ENCODE peak calls at places on chromosomes 11 and 22, in four cellular contexts. One of them, this sample, is unnamed.

GRCh38 chr22:46429327-46429853 is 93.9 kb downstream of the TRMU start:
- DNase-seq in psoas muscle: no peak
- DNase-seq in testis: no peak
- DNase-seq in tibial nerve: no peak
- DNase-seq in this sample: peak

GRCh38 chr11:8220261-8221024 is 43.2 kb downstream of the LMO1 start:
- DNase-seq in psoas muscle: no peak
- DNase-seq in testis: no peak
- DNase-seq in tibial nerve: no peak
- DNase-seq in this sample: no peak

GRCh38 chr22:45997077-45997774 is 20.3 kb upstream of the WNT7B start:
- DNase-seq in psoas muscle: peak
- DNase-seq in testis: peak
- DNase-seq in tibial nerve: peak
- DNase-seq in this sample: peak

GRCh38 chr11:102467853-102468580 is 15.5 kb upstream of the TMEM123 start:
- DNase-seq in psoas muscle: no peak
- DNase-seq in testis: no peak
- DNase-seq in tibial nerve: no peak
- DNase-seq in this sample: no peak

GRCh38 chr11:93727985-93728791 is 13.1 kb downstream of the TAF1D start:
- DNase-seq in psoas muscle: no peak
- DNase-seq in testis: no peak
- DNase-seq in tibial nerve: no peak
- DNase-seq in this sample: no peak

GRCh38 chr11:71116435-71117040 is 135.8 kb downstream of the SHANK2 start:
- DNase-seq in psoas muscle: no peak
- DNase-seq in testis: no peak
- DNase-seq in tibial nerve: no peak
- DNase-seq in this sample: no peak

GRCh38 chr22:35467788-35468187 is 67.8 kb downstream of the MCM5 start:
- DNase-seq in psoas muscle: peak
- DNase-seq in testis: peak
- DNase-seq in tibial nerve: peak
- DNase-seq in this sample: peak

GRCh38 chr22:36862251-36863242 is 1.7 kb downstream of the NCF4 start:
- DNase-seq in psoas muscle: peak
- DNase-seq in testis: no peak
- DNase-seq in tibial nerve: no peak
- DNase-seq in this sample: peak

GRCh38 chr11:109527496-109527895 is 105.5 kb downstream of the C11orf87 start:
- DNase-seq in psoas muscle: no peak
- DNase-seq in testis: no peak
- DNase-seq in tibial nerve: no peak
- DNase-seq in this sample: no peak

GRCh38 chr11:702731-703461 is 3.1 kb upstream of the EPS8L2 start:
- DNase-seq in psoas muscle: peak
- DNase-seq in testis: no peak
- DNase-seq in tibial nerve: no peak
- DNase-seq in this sample: peak

GRCh38 chr11:34427171-34427805 is 11.4 kb upstream of the CAT start:
- DNase-seq in psoas muscle: no peak
- DNase-seq in testis: no peak
- DNase-seq in tibial nerve: no peak
- DNase-seq in this sample: no peak

GRCh38 chr11:12017865-12018453 is 9.5 kb upstream of the DKK3 start:
- DNase-seq in psoas muscle: no peak
- DNase-seq in testis: peak
- DNase-seq in tibial nerve: no peak
- DNase-seq in this sample: no peak

GRCh38 chr22:47366026-47366767 is 603.7 kb downstream of the TBC1D22A start:
- DNase-seq in psoas muscle: no peak
- DNase-seq in testis: peak
- DNase-seq in tibial nerve: no peak
- DNase-seq in this sample: peak

GRCh38 chr22:37419916-37420655 is 7.2 kb downstream of the ELFN2 start:
- DNase-seq in psoas muscle: no peak
- DNase-seq in testis: no peak
- DNase-seq in tibial nerve: no peak
- DNase-seq in this sample: no peak

GRCh38 chr11:12761029-12761428 is 86.8 kb downstream of the TEAD1 start:
- DNase-seq in psoas muscle: no peak
- DNase-seq in testis: no peak
- DNase-seq in tibial nerve: no peak
- DNase-seq in this sample: no peak

GRCh38 chr11:94130589-94131362 is 2.1 kb downstream of the PANX1 start:
- DNase-seq in psoas muscle: no peak
- DNase-seq in testis: no peak
- DNase-seq in tibial nerve: no peak
- DNase-seq in this sample: no peak

GRCh38 chr11:44763111-44763820 is 36.5 kb downstream of the TSPAN18 start:
- DNase-seq in psoas muscle: no peak
- DNase-seq in testis: no peak
- DNase-seq in tibial nerve: no peak
- DNase-seq in this sample: no peak

GRCh38 chr11:134853972-134854371 is 441.9 kb upstream of the B3GAT1 start:
- DNase-seq in psoas muscle: no peak
- DNase-seq in testis: no peak
- DNase-seq in tibial nerve: no peak
- DNase-seq in this sample: no peak

GRCh38 chr11:101866619-101867491 is 48.0 kb upstream of the CEP126 start:
- DNase-seq in psoas muscle: no peak
- DNase-seq in testis: no peak
- DNase-seq in tibial nerve: no peak
- DNase-seq in this sample: no peak

GRCh38 chr11:118263109-118263508 is 988 bp downstream of the MPZL2 start:
- DNase-seq in psoas muscle: no peak
- DNase-seq in testis: no peak
- DNase-seq in tibial nerve: no peak
- DNase-seq in this sample: no peak

GRCh38 chr11:116533186-116533825 is 239.5 kb downstream of the BUD13 start:
- DNase-seq in psoas muscle: no peak
- DNase-seq in testis: no peak
- DNase-seq in tibial nerve: no peak
- DNase-seq in this sample: peak

GRCh38 chr11:6030658-6031057 is at the start of gene OR56A1:
- DNase-seq in psoas muscle: no peak
- DNase-seq in testis: no peak
- DNase-seq in tibial nerve: no peak
- DNase-seq in this sample: no peak

GRCh38 chr22:48936391-48936790 is 891.3 kb downstream of the BRD1 start:
- DNase-seq in psoas muscle: no peak
- DNase-seq in testis: no peak
- DNase-seq in tibial nerve: no peak
- DNase-seq in this sample: peak

GRCh38 chr11:45089845-45090499 is 56.5 kb upstream of the PRDM11 start:
- DNase-seq in psoas muscle: no peak
- DNase-seq in testis: no peak
- DNase-seq in tibial nerve: no peak
- DNase-seq in this sample: no peak

GRCh38 chr11:3228445-3228829 is 3.8 kb downstream of the MRGPRE start:
- DNase-seq in psoas muscle: no peak
- DNase-seq in testis: no peak
- DNase-seq in tibial nerve: no peak
- DNase-seq in this sample: no peak

GRCh38 chr11:120819003-120819402 is 204.9 kb upstream of the TBCEL start:
- DNase-seq in psoas muscle: no peak
- DNase-seq in testis: no peak
- DNase-seq in tibial nerve: no peak
- DNase-seq in this sample: no peak

GRCh38 chr11:79100093-79100704 is 340.6 kb downstream of the TENM4 start:
- DNase-seq in psoas muscle: no peak
- DNase-seq in testis: peak
- DNase-seq in tibial nerve: no peak
- DNase-seq in this sample: peak

GRCh38 chr11:4464216-4465159 is 15.4 kb downstream of the OR52K2 start:
- DNase-seq in psoas muscle: no peak
- DNase-seq in testis: no peak
- DNase-seq in tibial nerve: no peak
- DNase-seq in this sample: no peak

GRCh38 chr11:118748056-118748455 is 42.9 kb downstream of the DDX6 start:
- DNase-seq in psoas muscle: no peak
- DNase-seq in testis: no peak
- DNase-seq in tibial nerve: no peak
- DNase-seq in this sample: no peak

DNA sequence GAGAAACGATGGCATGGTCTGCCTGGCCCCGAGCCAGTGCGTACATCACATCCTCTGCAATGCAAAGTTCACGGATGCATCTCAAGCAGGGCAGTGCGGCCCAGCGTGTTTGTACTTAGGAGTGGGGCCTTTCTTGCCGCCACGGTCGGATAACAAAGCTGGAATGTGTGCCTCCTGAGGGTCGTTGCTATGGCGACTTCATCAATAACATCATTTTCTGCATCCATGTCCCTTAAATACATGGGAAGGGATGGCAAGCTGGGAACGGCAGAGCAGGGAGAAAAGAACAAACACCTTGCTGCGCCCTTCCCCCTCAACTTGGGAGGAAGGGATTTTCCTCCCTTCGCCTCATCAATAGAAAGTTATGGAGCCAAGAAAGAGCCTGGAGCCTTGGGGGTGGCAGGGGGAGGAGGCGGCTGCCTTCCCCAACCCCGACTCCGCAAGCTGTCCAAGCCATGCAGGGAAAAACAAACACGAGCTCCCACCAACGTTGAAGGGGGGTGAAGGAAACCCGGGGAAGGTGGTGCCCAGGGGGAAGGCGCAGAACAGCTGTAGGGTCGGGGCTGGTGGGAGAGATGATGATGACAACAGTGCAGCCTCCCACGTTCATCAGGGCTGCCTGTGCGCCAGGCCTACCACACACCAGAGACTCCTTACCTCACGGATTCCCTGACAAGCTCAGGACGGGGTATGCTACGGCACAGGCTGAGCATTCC is 73.7 kb downstream of the SCUBE1 start:
- DNase-seq in psoas muscle: no peak
- DNase-seq in testis: no peak
- DNase-seq in tibial nerve: no peak
- DNase-seq in this sample: no peak
- H3K27ac ChIP-seq in psoas muscle: no peak
- H3K27ac ChIP-seq in testis: no peak
- H3K27ac ChIP-seq in tibial nerve: no peak
- H3K27ac ChIP-seq in this sample: no peak

GRCh38 chr11:124751391-124751740 is 689 bp downstream of the VSIG2 start:
- DNase-seq in psoas muscle: no peak
- DNase-seq in testis: no peak
- DNase-seq in tibial nerve: no peak
- DNase-seq in this sample: no peak
- H3K4me3 ChIP-seq in psoas muscle: no peak
- H3K4me3 ChIP-seq in testis: peak
- H3K4me3 ChIP-seq in tibial nerve: no peak
- H3K4me3 ChIP-seq in this sample: peak

DNA sequence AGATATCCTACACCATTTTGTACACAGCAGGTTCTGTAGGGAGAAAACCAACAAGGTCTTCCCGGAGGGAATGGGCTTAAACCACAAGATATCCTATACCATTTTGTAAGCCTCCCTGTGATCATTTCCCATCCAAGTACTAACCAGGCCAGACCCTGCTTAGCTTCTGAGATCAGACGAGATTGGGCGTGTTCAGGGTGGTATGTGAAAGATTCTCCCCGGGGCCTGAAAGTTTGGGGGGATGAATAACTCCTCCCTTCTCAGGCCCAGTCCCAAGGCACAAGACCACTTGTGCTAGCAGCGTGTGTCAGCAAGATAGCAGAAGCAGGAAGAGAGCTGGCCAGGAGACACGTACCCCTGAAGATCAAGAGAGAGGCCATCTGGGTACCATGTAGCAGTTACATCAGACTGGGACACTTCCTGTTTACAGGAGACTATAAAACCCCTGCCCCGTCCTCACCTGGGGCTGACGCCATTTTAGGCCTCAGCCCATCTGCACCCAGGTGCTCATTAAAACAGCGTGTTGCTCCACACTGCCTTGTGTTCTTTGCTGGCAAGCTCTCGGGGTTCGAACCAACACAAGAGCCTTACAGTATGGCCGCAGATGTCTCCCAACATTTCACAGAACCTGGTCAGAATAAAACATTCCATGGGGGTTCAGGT is 17.3 kb downstream of the MIF start:
- DNase-seq in psoas muscle: no peak
- DNase-seq in testis: no peak
- DNase-seq in tibial nerve: no peak
- DNase-seq in this sample: no peak
- TF ChIP-seq CTCF in psoas muscle: no peak
- TF ChIP-seq CTCF in testis: no peak
- TF ChIP-seq CTCF in tibial nerve: no peak
- TF ChIP-seq CTCF in this sample: no peak

DNA sequence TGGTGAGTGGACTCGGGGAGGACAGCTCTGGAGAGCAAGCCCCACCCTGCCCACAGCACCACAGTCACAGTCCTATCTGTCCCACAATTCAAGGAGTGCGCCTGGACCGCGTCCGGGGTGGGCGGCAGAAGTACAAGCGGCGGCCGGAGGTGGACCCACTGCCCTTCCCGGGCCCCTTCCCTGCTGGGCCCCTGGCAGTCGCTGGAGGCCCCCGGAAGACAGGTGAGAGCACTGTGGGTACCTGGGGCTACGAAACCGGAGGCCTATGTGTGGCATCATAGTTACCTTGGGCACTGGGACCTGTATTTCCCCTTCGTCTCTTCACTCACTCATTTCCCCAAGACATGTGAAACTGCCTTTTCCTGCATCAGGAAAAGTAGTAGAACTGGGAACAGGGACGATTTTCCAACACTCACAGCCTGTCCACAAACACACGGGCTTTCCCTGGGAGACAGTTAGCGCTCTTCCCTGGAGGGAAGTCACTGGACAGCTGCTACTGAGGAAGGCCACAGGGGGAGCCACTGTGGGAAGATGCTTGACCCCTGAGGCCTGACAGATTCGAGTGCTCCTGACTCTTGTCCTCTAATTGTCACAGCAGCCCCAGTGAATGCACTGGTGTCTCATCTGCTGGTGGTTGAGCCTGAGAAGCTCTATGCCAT is 3.1 kb downstream of the TRMT112 start:
- DNase-seq in psoas muscle: no peak
- DNase-seq in testis: no peak
- DNase-seq in tibial nerve: no peak
- DNase-seq in this sample: no peak
- H3K27ac ChIP-seq in psoas muscle: peak
- H3K27ac ChIP-seq in testis: peak
- H3K27ac ChIP-seq in tibial nerve: peak
- H3K27ac ChIP-seq in this sample: peak